ENCODE peak calls at places on chromosomes 6 and 20, in four cellular contexts. D, O, S and Z are unnamed samples.

GRCh38 chr6:105646391-105646867 is 243.5 kb upstream of the PREP start:
- DNase-seq in D (no peak), O (peak), S (peak), Z (no peak)

GRCh38 chr6:122568865-122569264 is 41.3 kb upstream of the PKIB start:
- DNase-seq in D (no peak), O (no peak), S (no peak), Z (no peak)

GRCh38 chr6:106918128-106918527 is 56.4 kb downstream of the CD24 start:
- DNase-seq in D (no peak), O (no peak), S (no peak), Z (no peak)

GRCh38 chr20:7772376-7772775 is 167.9 kb downstream of the HAO1 start:
- DNase-seq in D (no peak), O (no peak), S (peak), Z (no peak)

GRCh38 chr6:34242252-34243130 is 5.8 kb downstream of the HMGA1 start:
- DNase-seq in D (no peak), O (no peak), S (no peak), Z (peak)

GRCh38 chr20:4162766-4163165 is 147.4 kb upstream of the RNF24 start:
- DNase-seq in D (no peak), O (no peak), S (no peak), Z (peak)

GRCh38 chr6:53623497-53623896 is 42.1 kb downstream of the KLHL31 start:
- DNase-seq in D (no peak), O (peak), S (peak), Z (peak)

GRCh38 chr6:99151634-99152344 is 197.7 kb downstream of the FAXC start:
- DNase-seq in D (peak), O (no peak), S (peak), Z (no peak)

GRCh38 chr6:76004202-76004601 is 68.3 kb downstream of the IMPG1 start:
- DNase-seq in D (no peak), O (no peak), S (no peak), Z (no peak)

DNA sequence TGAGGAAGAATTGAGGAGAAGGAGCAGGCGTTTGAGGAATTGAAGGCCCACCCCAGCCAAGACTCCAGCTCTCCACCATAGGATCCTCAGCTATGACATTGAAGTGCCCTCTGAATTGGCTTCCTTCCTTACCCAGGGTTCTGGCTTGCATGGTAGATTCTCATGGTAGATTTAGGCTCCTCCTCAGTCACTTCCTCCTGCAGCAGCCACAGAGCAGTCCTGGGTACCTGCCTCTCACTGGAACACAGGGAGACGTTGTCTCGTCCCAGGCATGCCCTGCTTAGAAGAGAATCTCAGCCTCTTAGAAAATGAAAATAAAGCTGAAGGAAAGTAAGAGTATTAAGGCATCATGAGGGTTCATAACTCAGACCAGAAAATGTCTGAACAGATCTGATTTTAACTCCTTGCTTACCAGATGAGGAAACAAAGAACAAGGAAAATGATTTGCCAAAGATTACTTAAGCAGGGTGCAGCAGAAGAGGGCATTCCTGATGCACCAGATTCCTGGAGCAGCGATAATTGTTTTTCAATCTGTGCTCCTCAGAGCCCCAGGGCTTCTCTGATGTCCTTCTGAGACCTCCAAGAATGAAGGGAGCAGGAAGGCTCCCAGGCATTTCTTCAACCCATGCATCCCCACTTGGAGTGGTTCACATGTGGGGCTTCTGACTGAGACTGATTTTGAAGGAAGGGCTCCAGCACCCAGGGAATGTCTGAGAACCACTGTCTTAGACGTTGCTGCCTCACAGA is 219.8 kb downstream of the HIVEP2 start:
- DNase-seq in D (no peak), O (peak), S (no peak), Z (peak)
- TF ChIP-seq CTCF in D (no peak), O (no peak), S (no peak), Z (no peak)

GRCh38 chr6:4714961-4715501 is 61.2 kb upstream of the CDYL start:
- DNase-seq in D (no peak), O (no peak), S (no peak), Z (no peak)
- H2AFZ ChIP-seq in D (no peak), O (no peak), S (no peak), Z (no peak)

DNA sequence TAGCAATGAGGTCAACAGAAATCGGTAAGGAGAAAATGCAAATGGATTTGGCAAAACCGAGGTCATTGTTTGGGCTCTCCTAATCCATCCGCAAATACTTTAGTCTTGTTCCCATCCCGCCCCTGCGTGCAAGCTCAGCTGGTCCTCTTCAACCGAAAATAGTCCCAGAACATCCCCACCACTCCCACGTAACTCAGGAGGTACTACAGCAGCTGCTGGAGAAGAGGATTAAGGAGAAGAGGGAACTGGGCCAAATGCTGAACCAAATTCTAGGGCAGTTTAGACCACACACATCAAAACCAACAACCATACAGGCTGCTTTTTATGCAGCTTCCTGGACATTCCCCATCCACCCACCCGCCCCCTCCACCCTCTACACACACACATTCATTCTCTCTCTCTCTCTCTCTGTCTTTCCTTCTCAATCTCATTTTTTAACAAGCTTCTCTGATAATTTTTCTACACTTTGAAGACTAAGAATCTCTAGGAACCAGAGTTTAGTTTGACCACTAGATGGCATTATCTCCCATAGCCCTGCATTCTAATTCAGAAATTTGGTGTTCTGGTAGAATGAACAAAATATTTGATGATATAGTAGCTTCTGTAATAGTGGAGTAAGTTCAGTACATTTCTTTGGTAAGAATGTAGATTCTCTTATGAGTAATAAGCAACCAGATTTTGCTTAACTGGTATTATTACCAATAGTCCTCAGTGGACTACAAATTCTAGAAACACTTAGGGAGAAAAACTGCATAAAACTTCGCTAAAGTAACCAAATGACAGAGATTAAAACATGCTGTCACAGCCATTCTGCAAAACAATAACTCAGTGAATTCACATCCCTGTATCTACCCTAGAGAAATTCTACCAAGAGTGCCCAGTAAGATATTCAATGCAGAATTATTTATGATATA is 52.1 kb upstream of the BEND6 start:
- DNase-seq in D (peak), O (no peak), S (peak), Z (no peak)
- TF ChIP-seq CTCF in D (peak), O (peak), S (peak), Z (peak)

GRCh38 chr20:53806683-53807401 is 213.2 kb upstream of the ZNF217 start:
- DNase-seq in D (no peak), O (no peak), S (no peak), Z (no peak)
- H2AFZ ChIP-seq in D (no peak), O (no peak), S (no peak), Z (no peak)

DNA sequence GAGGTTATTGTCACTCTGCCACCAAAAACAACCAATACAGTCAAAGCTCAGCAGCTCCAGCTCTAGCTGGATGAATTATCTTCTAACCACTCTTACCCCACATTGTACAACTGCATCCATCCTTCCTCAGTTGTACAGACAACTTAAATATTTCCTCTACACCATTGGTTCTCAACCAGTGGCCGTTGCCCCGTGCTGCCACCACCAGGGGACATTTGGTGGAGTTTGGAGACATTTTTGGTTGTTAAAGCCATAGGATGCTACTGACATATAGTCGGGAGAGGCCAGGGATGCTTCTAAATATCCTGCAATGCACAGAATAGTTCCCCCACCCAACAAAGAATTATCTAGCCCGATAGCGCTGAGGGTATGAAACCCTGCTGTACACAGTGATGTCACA is 59.3 kb downstream of the SHLD1 start:
- DNase-seq in D (no peak), O (no peak), S (no peak), Z (no peak)
- TF ChIP-seq CTCF in D (peak), O (no peak), S (no peak), Z (no peak)

GRCh38 chr6:5698318-5698717 is 308.4 kb downstream of the NRN1 start:
- DNase-seq in D (no peak), O (no peak), S (no peak), Z (no peak)
- H2AFZ ChIP-seq in D (no peak), O (no peak), S (no peak), Z (no peak)

GRCh38 chr6:82365011-82365751 is 1.6 kb downstream of the TPBG start:
- DNase-seq in D (no peak), O (peak), S (peak), Z (peak)
- TF ChIP-seq CTCF in D (no peak), O (no peak), S (no peak), Z (peak)

GRCh38 chr20:46650575-46651090 is 626 bp downstream of the SLC13A3 start:
- DNase-seq in D (no peak), O (no peak), S (no peak), Z (no peak)

GRCh38 chr20:46647469-46647868 is 3.8 kb downstream of the SLC13A3 start:
- DNase-seq in D (no peak), O (no peak), S (no peak), Z (no peak)

GRCh38 chr20:46649965-46650542 is 1.2 kb downstream of the SLC13A3 start:
- DNase-seq in D (no peak), O (no peak), S (no peak), Z (no peak)

GRCh38 chr20:46649650-46649949 is 1.7 kb downstream of the SLC13A3 start:
- DNase-seq in D (no peak), O (no peak), S (no peak), Z (no peak)

DNA sequence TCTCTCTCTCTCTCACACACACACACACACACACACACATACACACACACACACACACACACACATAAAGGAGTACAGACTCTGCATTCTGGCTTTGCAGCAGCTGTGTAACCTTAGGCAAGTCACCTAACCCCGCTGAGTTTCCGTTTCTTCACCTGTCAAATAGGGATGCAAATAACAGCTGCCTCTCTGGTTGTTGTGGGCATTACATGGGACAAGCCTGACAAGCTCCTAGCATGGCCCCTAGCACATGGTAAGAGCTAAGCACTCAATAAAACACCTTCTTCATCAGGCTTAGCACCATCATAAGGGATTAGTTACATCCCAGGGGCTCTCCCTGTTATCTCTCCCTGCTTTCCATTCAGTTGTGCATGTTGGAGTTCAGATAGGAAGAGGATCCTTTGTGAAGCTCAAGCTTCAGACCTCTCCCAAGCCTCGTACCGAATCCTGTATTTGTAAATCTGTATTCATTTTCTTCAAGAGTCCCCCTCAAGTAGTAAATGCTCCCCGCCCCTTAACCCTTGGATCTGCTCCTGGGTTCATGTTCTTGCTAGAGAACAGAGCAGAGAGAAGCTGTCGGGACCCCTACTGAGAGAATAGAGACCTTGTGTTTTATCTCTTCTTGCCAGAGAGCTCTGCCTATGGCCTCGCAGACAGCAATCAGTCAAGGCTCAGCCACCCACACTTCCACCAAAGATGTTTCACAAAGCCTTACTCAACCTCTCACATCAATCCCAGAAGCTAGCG is 2.2 kb downstream of the SLC13A3 start:
- DNase-seq in D (peak), O (no peak), S (no peak), Z (no peak)
- H2AFZ ChIP-seq in D (no peak), O (no peak), S (no peak), Z (no peak)

DNA sequence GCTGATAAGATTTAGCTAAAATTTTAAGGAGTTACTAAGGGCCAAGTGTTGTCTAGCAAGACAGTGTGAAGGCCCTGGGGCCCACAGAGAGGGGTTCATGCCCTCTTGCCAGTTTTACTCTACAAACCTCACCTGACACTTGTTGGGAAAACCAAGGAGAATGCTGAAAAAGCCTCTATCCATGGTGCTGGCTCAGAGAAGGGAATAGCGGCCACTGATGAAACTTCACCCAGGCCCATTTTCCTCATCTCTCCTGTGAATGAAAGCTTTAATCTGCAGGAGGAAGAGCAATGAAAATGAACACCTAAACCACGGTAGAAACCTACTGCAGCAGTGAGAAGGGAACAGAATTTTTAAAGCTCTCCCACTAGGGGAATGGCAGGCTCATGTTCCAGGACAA is 317.3 kb upstream of the CNR1 start:
- DNase-seq in D (no peak), O (no peak), S (no peak), Z (no peak)
- TF ChIP-seq CTCF in D (no peak), O (no peak), S (no peak), Z (no peak)

GRCh38 chr6:159074120-159074684 is 29.4 kb upstream of the TAGAP start:
- DNase-seq in D (peak), O (no peak), S (peak), Z (no peak)
- H2AFZ ChIP-seq in D (peak), O (no peak), S (no peak), Z (peak)